ENCODE peak calls at places on chromosomes 16 and 17, in ten cellular contexts. Q is memory B cell; T is activated T-cell treated with anti-CD3 and anti-CD28 coated beads for 24 hours; U is Daoy; O is mammary epithelial cell; B is neural crest cell; Z is effector CD4-positive, alpha-beta T cell; Y is activated naive CD4-positive, alpha-beta T cell; R is T-cell; N is NCI-H2081. J is an unnamed sample.

GRCh38 chr17:37774508-37774907 is 29.6 kb upstream of the HNF1B start:
- DNase-seq in Y (no peak), U (no peak), R (no peak), T (peak), Z (no peak), N (no peak), B (no peak), O (no peak), Q (peak), J (no peak)

GRCh38 chr16:6549415-6549814 is 783.2 kb upstream of the RBFOX1 start:
- DNase-seq in Z (no peak), Y (no peak), Q (no peak), N (no peak), R (no peak), T (no peak), U (no peak), O (no peak), B (no peak), J (no peak)

GRCh38 chr17:55458287-55458900 is 36.8 kb upstream of the MMD start:
- DNase-seq in Q (no peak), O (no peak), U (no peak), Y (no peak), N (no peak), Z (no peak), R (no peak), T (no peak), B (no peak), J (no peak)

GRCh38 chr16:48156790-48157209 is 1.0 kb upstream of the ABCC12 start:
- DNase-seq in Q (peak), Z (peak), N (peak), O (peak), R (peak), Y (peak), T (peak), B (peak), U (peak), J (peak)

GRCh38 chr16:65414284-65414984 is 292.6 kb upstream of the CDH11 start:
- DNase-seq in T (no peak), U (peak), Z (no peak), R (no peak), Q (no peak), B (no peak), O (peak), Y (no peak), N (no peak), J (no peak)

GRCh38 chr17:45812102-45812501 is 28.0 kb downstream of the CRHR1 start:
- DNase-seq in T (no peak), U (no peak), Y (no peak), B (no peak), Q (no peak), O (peak), R (no peak), Z (no peak), N (peak), J (peak)

GRCh38 chr17:80254396-80255241 is 6.0 kb upstream of the RNF213 start:
- DNase-seq in U (peak), Z (peak), O (peak), T (peak), B (no peak), Q (peak), Y (no peak), R (peak), N (no peak), J (peak)

GRCh38 chr16:48366165-48367093 is 18.8 kb downstream of the SIAH1 start:
- DNase-seq in U (peak), R (peak), T (no peak), N (no peak), Y (no peak), B (no peak), O (peak), Q (peak), Z (peak), J (peak)

J was measured in NCI-H526 treated with DMSO at 0.1 percent for 48 hours.